ENCODE peak calls at places on chromosome 2, in six cellular contexts. M, C, R, E, X and J are unnamed samples.

GRCh38 chr2:26692814-26693286 is 328 bp downstream of the KCNK3 start:
- DNase-seq in M (no peak), C (no peak), R (no peak), E (peak; percentile 48), X (peak; percentile 30), J (peak; percentile 22)

GRCh38 chr2:70607121-70607551 is 53.5 kb upstream of the TGFA start:
- DNase-seq in M (no peak), C (no peak), R (no peak), E (no peak), X (peak; percentile 43), J (no peak)

GRCh38 chr2:81767173-81767720 is 1462.7 kb upstream of the LRRTM1 start:
- DNase-seq in M (no peak), C (no peak), R (no peak), E (no peak), X (peak; percentile 53), J (no peak)

GRCh38 chr2:10004401-10004800 is 38.9 kb upstream of the KLF11 start:
- DNase-seq in M (no peak), C (no peak), R (no peak), E (peak; percentile 5), X (no peak), J (no peak)

GRCh38 chr2:186919272-186919671 is 70.3 kb upstream of the ZSWIM2 start:
- DNase-seq in M (no peak), C (no peak), R (no peak), E (no peak), X (peak; percentile 71), J (no peak)

GRCh38 chr2:903223-903900 is 47.3 kb upstream of the SNTG2 start:
- DNase-seq in M (no peak), C (no peak), R (no peak), E (no peak), X (no peak), J (no peak)

GRCh38 chr2:78757191-78757590 is 268.3 kb upstream of the REG3G start:
- DNase-seq in M (no peak), C (no peak), R (no peak), E (no peak), X (no peak), J (no peak)

GRCh38 chr2:145197944-145198343 is 678.0 kb upstream of the ZEB2 start:
- DNase-seq in M (no peak), C (no peak), R (no peak), E (no peak), X (no peak), J (no peak)

GRCh38 chr2:96926791-96927190 is 56.9 kb upstream of the SEMA4C start:
- DNase-seq in M (no peak), C (no peak), R (no peak), E (no peak), X (no peak), J (no peak)

GRCh38 chr2:39607538-39608211 is 58.0 kb upstream of the TMEM178A start:
- DNase-seq in M (no peak), C (no peak), R (no peak), E (no peak), X (no peak), J (no peak)

GRCh38 chr2:127621981-127622431 is 23.9 kb upstream of the GPR17 start:
- DNase-seq in M (no peak), C (no peak), R (no peak), E (no peak), X (no peak), J (no peak)

GRCh38 chr2:15306706-15307105 is 254.4 kb downstream of the NBAS start:
- DNase-seq in M (no peak), C (no peak), R (no peak), E (no peak), X (peak; percentile 54), J (no peak)

GRCh38 chr2:197251163-197251562 is 59.4 kb downstream of the ANKRD44 start:
- DNase-seq in M (no peak), C (no peak), R (no peak), E (no peak), X (no peak), J (no peak)

GRCh38 chr2:187055463-187055862 is 206.5 kb upstream of the ZSWIM2 start:
- DNase-seq in M (no peak), C (no peak), R (no peak), E (no peak), X (peak; percentile 8), J (no peak)

GRCh38 chr2:3493610-3493997 is 25.7 kb downstream of the ADI1 start:
- DNase-seq in M (no peak), C (peak; percentile 51), R (no peak), E (peak; percentile 91), X (peak; percentile 11), J (no peak)

GRCh38 chr2:234544659-234545611 is 48.1 kb upstream of the ARL4C start:
- DNase-seq in M (peak; percentile 81), C (peak; percentile 85), R (no peak), E (peak; percentile 87), X (peak; percentile 54), J (peak; percentile 67)

GRCh38 chr2:119291588-119292167 is 68.0 kb downstream of the STEAP3 start:
- DNase-seq in M (no peak), C (no peak), R (no peak), E (no peak), X (no peak), J (no peak)

GRCh38 chr2:130819915-130820861 is 16.5 kb upstream of the ARHGEF4 start:
- DNase-seq in M (no peak), C (peak; percentile 62), R (no peak), E (peak; percentile 45), X (no peak), J (no peak)

GRCh38 chr2:157182834-157183396 is 74.6 kb upstream of the GALNT5 start:
- DNase-seq in M (peak; percentile 58), C (no peak), R (no peak), E (no peak), X (peak; percentile 85), J (no peak)

GRCh38 chr2:195612515-195613495 is 44.2 kb upstream of the SLC39A10 start:
- DNase-seq in M (peak; percentile 41), C (peak; percentile 31), R (no peak), E (no peak), X (peak; percentile 77), J (peak; percentile 41)

GRCh38 chr2:120308038-120308910 is 37.7 kb upstream of the INHBB start:
- DNase-seq in M (no peak), C (no peak), R (no peak), E (no peak), X (no peak), J (no peak)

GRCh38 chr2:168992026-168992425 is 39.1 kb downstream of the ABCB11 start:
- DNase-seq in M (no peak), C (no peak), R (no peak), E (no peak), X (peak; percentile 4), J (no peak)

GRCh38 chr2:119012345-119013301 is 70.6 kb downstream of the MARCO start:
- DNase-seq in M (no peak), C (no peak), R (no peak), E (no peak), X (no peak), J (peak; percentile 2)

GRCh38 chr2:47282621-47283272 is 120.2 kb upstream of the MSH2 start:
- DNase-seq in M (no peak), C (no peak), R (no peak), E (no peak), X (no peak), J (no peak)

GRCh38 chr2:199147216-199147615 is 310.5 kb downstream of the SATB2 start:
- DNase-seq in M (no peak), C (no peak), R (no peak), E (peak; percentile 52), X (peak; percentile 84), J (no peak)

GRCh38 chr2:185130685-185131084 is 532.4 kb downstream of the ZNF804A start:
- DNase-seq in M (no peak), C (no peak), R (no peak), E (no peak), X (no peak), J (no peak)

GRCh38 chr2:15112216-15112615 is 448.9 kb downstream of the NBAS start:
- DNase-seq in M (no peak), C (no peak), R (no peak), E (no peak), X (peak; percentile 12), J (no peak)

GRCh38 chr2:187220100-187220499 is 228.0 kb downstream of the CALCRL start:
- DNase-seq in M (no peak), C (no peak), R (no peak), E (no peak), X (no peak), J (no peak)

GRCh38 chr2:143347303-143347702 is 218.1 kb downstream of the ARHGAP15 start:
- DNase-seq in M (no peak), C (no peak), R (no peak), E (no peak), X (no peak), J (no peak)

GRCh38 chr2:74325815-74326214 is 17.4 kb downstream of the SLC4A5 start:
- DNase-seq in M (no peak), C (no peak), R (no peak), E (no peak), X (no peak), J (no peak)

GRCh38 chr2:164953279-164953678 is 2.0 kb downstream of the SLC38A11 start:
- DNase-seq in M (no peak), C (no peak), R (no peak), E (no peak), X (no peak), J (no peak)

GRCh38 chr2:164954186-164954585 is 1.1 kb downstream of the SLC38A11 start:
- DNase-seq in M (no peak), C (no peak), R (no peak), E (no peak), X (no peak), J (no peak)

GRCh38 chr2:164960159-164960558 is 4.8 kb upstream of the SLC38A11 start:
- DNase-seq in M (no peak), C (no peak), R (no peak), E (no peak), X (no peak), J (no peak)

GRCh38 chr2:164952057-164952702 is 3.1 kb downstream of the SLC38A11 start:
- DNase-seq in M (no peak), C (no peak), R (no peak), E (peak; percentile 44), X (no peak), J (no peak)

GRCh38 chr2:164954954-164955701 is at the start of gene SLC38A11:
- DNase-seq in M (no peak), C (peak; percentile 3), R (no peak), E (no peak), X (peak; percentile 5), J (peak; percentile 8)
- TF ChIP-seq CTCF in M (no peak), C (no peak), R (no peak), E (no peak), X (peak; percentile 17), J (no peak)

GRCh38 chr2:192394605-192395004 is 199.9 kb upstream of the TMEFF2 start:
- DNase-seq in M (no peak), C (no peak), R (no peak), E (no peak), X (no peak), J (no peak)

GRCh38 chr2:192390401-192390800 is 195.7 kb upstream of the TMEFF2 start:
- DNase-seq in M (no peak), C (no peak), R (no peak), E (no peak), X (no peak), J (no peak)
- TF ChIP-seq CTCF in M (no peak), C (no peak), R (no peak), E (no peak), X (no peak), J (no peak)

GRCh38 chr2:52703004-52703403 is 1064.6 kb upstream of the CHAC2 start:
- DNase-seq in M (no peak), C (no peak), R (no peak), E (no peak), X (no peak), J (no peak)
- TF ChIP-seq CTCF in M (no peak), C (no peak), R (no peak), E (no peak), X (no peak), J (no peak)

GRCh38 chr2:231223001-231223375 is 24.6 kb downstream of the ARMC9 start:
- DNase-seq in M (no peak), C (no peak), R (no peak), E (no peak), X (no peak), J (no peak)
- TF ChIP-seq CTCF in M (no peak), C (no peak), R (no peak), E (no peak), X (no peak), J (no peak)